ENCODE peak calls at places on chromosomes 3 and 15, in six cellular contexts. One of them, this sample, is unnamed.
A peak's percentile ranks its signal among the peaks of the same experiment; 100 is the strongest.

GRCh38 chr3:100254168-100254777 is 6.5 kb upstream of the TBC1D23 start:
- DNase-seq in T follicular helper cell: no peak
- DNase-seq in DMS53: peak; percentile 69
- DNase-seq in NCI-H526: peak; percentile 33
- DNase-seq in kidney epithelial cell: no peak
- DNase-seq in A549: peak; percentile 65
- DNase-seq in this sample: no peak

GRCh38 chr3:155701882-155702465 is 42.9 kb downstream of the PLCH1 start:
- DNase-seq in T follicular helper cell: no peak
- DNase-seq in DMS53: peak; percentile 78
- DNase-seq in NCI-H526: peak; percentile 28
- DNase-seq in kidney epithelial cell: peak; percentile 25
- DNase-seq in A549: peak; percentile 63
- DNase-seq in this sample: peak; percentile 31

GRCh38 chr3:114320251-114320650 is 26.4 kb downstream of the TIGIT start:
- DNase-seq in T follicular helper cell: no peak
- DNase-seq in DMS53: peak; percentile 11
- DNase-seq in NCI-H526: no peak
- DNase-seq in kidney epithelial cell: no peak
- DNase-seq in A549: no peak
- DNase-seq in this sample: no peak

GRCh38 chr15:40449275-40449674 is 8.5 kb downstream of the BAHD1 start:
- DNase-seq in T follicular helper cell: no peak
- DNase-seq in DMS53: peak; percentile 25
- DNase-seq in NCI-H526: no peak
- DNase-seq in kidney epithelial cell: no peak
- DNase-seq in A549: no peak
- DNase-seq in this sample: no peak

GRCh38 chr3:71708478-71709098 is 16.6 kb downstream of the EIF4E3 start:
- DNase-seq in T follicular helper cell: no peak
- DNase-seq in DMS53: no peak
- DNase-seq in NCI-H526: no peak
- DNase-seq in kidney epithelial cell: no peak
- DNase-seq in A549: no peak
- DNase-seq in this sample: no peak

GRCh38 chr15:40392986-40393948 is 10.7 kb downstream of the KNSTRN start:
- DNase-seq in T follicular helper cell: no peak
- DNase-seq in DMS53: no peak
- DNase-seq in NCI-H526: no peak
- DNase-seq in kidney epithelial cell: no peak
- DNase-seq in A549: no peak
- DNase-seq in this sample: no peak

GRCh38 chr3:109278546-109278945 is 37.8 kb downstream of the DPPA2 start:
- DNase-seq in T follicular helper cell: no peak
- DNase-seq in DMS53: no peak
- DNase-seq in NCI-H526: no peak
- DNase-seq in kidney epithelial cell: no peak
- DNase-seq in A549: no peak
- DNase-seq in this sample: no peak

GRCh38 chr3:190826018-190826417 is 36.5 kb downstream of the GMNC start:
- DNase-seq in T follicular helper cell: no peak
- DNase-seq in DMS53: no peak
- DNase-seq in NCI-H526: no peak
- DNase-seq in kidney epithelial cell: no peak
- DNase-seq in A549: no peak
- DNase-seq in this sample: no peak

GRCh38 chr3:195007794-195008193 is 263.2 kb downstream of the XXYLT1 start:
- DNase-seq in T follicular helper cell: no peak
- DNase-seq in DMS53: no peak
- DNase-seq in NCI-H526: no peak
- DNase-seq in kidney epithelial cell: no peak
- DNase-seq in A549: no peak
- DNase-seq in this sample: no peak

GRCh38 chr3:196765454-196765853 is 25.8 kb downstream of the PAK2 start:
- DNase-seq in T follicular helper cell: no peak
- DNase-seq in DMS53: no peak
- DNase-seq in NCI-H526: no peak
- DNase-seq in kidney epithelial cell: no peak
- DNase-seq in A549: no peak
- DNase-seq in this sample: no peak

GRCh38 chr3:32901005-32901932 is 50.2 kb upstream of the CCR4 start:
- DNase-seq in T follicular helper cell: no peak
- DNase-seq in DMS53: no peak
- DNase-seq in NCI-H526: no peak
- DNase-seq in kidney epithelial cell: no peak
- DNase-seq in A549: no peak
- DNase-seq in this sample: no peak

This sample was measured in smooth muscle cell of the brain vasculature.